ENCODE peak calls at places on chromosomes 5 and 9, in nine cellular contexts. C is right atrium auricular region; S is activated T-cell treated with anti-CD3 and anti-CD28 coated beads for 24 hours; N is activated T-helper 2 cell treated with anti-CD3 and anti-CD28 coated beads, Interferon-gamma antibody, Interleukin-2, Interleukin-4, amounts not matched to agents 10 μg/mL and 5 μg/mL and 100 μg/mL, durations not matched to agents 14 hours and 24 hours and 36 hours; D is T-cell; I is retina; B is activated B cell treated with CpG ODN at 0.5 μM for 24 hours; A is fibroblast of pulmonary artery; P is heart left ventricle. H is an unnamed sample.

GRCh38 chr5:170691623-170692022 is 91.9 kb upstream of the GABRP start:
- DNase-seq in A (no peak), P (no peak), D (no peak), I (no peak), C (no peak), N (no peak), B (no peak), S (no peak), H (no peak)

GRCh38 chr5:9927106-9927505 is 297.0 kb upstream of the TAS2R1 start:
- DNase-seq in S (no peak), A (peak), P (no peak), B (no peak), N (no peak), C (no peak), D (no peak), I (peak), H (no peak)

GRCh38 chr5:149632311-149633251 is 51.3 kb downstream of the ARHGEF37 start:
- DNase-seq in A (peak), B (no peak), S (no peak), N (no peak), P (no peak), C (no peak), I (no peak), D (no peak), H (no peak)

GRCh38 chr5:36073595-36074216 is 7.0 kb upstream of the UGT3A2 start:
- DNase-seq in S (no peak), N (no peak), B (no peak), A (peak), D (no peak), P (no peak), C (no peak), I (no peak), H (no peak)

GRCh38 chr5:175418252-175418651 is 25.7 kb downstream of the DRD1 start:
- DNase-seq in P (no peak), B (no peak), A (no peak), N (no peak), D (no peak), C (no peak), I (no peak), S (no peak), H (no peak)

GRCh38 chr5:113029614-113030013 is 53.0 kb downstream of the DCP2 start:
- DNase-seq in A (no peak), S (no peak), P (no peak), N (no peak), C (no peak), I (no peak), B (no peak), D (no peak), H (no peak)

GRCh38 chr9:121929893-121930875 is 162.9 kb downstream of the TTLL11 start:
- DNase-seq in D (no peak), B (no peak), S (no peak), N (no peak), C (no peak), A (no peak), P (no peak), I (peak), H (no peak)

GRCh38 chr9:107308461-107308860 is 25.4 kb downstream of the RAD23B start:
- DNase-seq in I (no peak), C (no peak), D (no peak), N (no peak), S (no peak), A (no peak), P (no peak), B (no peak), H (no peak)

GRCh38 chr5:54904425-54904824 is 81.0 kb downstream of the ESM1 start:
- DNase-seq in B (no peak), I (no peak), A (peak), C (no peak), N (no peak), P (no peak), D (no peak), S (no peak), H (no peak)

GRCh38 chr5:152884006-152884405 is 478.9 kb upstream of the NMUR2 start:
- DNase-seq in A (no peak), P (no peak), I (peak), B (no peak), D (no peak), S (no peak), C (no peak), N (no peak), H (no peak)

GRCh38 chr9:4768681-4769080 is 24.1 kb upstream of the RCL1 start:
- DNase-seq in D (no peak), I (no peak), P (no peak), C (no peak), N (no peak), B (no peak), S (no peak), A (no peak), H (no peak)

GRCh38 chr9:96450613-96451544 is 910 bp downstream of the HABP4 start:
- DNase-seq in N (peak), B (peak), S (no peak), A (peak), I (peak), D (peak), P (no peak), C (no peak), H (peak)

GRCh38 chr5:173557123-173557903 is 59.1 kb downstream of the BOD1 start:
- DNase-seq in D (no peak), I (no peak), A (no peak), B (no peak), N (no peak), S (no peak), P (no peak), C (no peak), H (no peak)

GRCh38 chr5:132490484-132491367 is at the start of gene IRF1:
- DNase-seq in B (peak), S (peak), P (peak), D (peak), A (peak), C (peak), I (peak), N (peak), H (peak)

GRCh38 chr5:150255659-150256415 is 33.7 kb downstream of the CAMK2A start:
- DNase-seq in N (no peak), I (peak), A (peak), D (no peak), C (no peak), B (no peak), P (no peak), S (no peak), H (no peak)

GRCh38 chr5:66223637-66224036 is 79.5 kb downstream of the SREK1 start:
- DNase-seq in B (no peak), A (peak), D (no peak), C (no peak), I (no peak), N (no peak), P (no peak), S (no peak), H (no peak)

GRCh38 chr5:57662991-57663390 is 180.4 kb upstream of the ACTBL2 start:
- DNase-seq in A (peak), N (no peak), D (no peak), B (no peak), P (no peak), C (no peak), S (no peak), I (no peak), H (no peak)

GRCh38 chr5:59660737-59661136 is 232.8 kb downstream of the PDE4D start:
- DNase-seq in P (no peak), B (no peak), A (peak), I (no peak), S (no peak), N (no peak), D (no peak), C (no peak), H (no peak)

GRCh38 chr5:78109891-78110324 is 184.6 kb downstream of the AP3B1 start:
- DNase-seq in S (no peak), B (no peak), N (no peak), D (no peak), I (no peak), A (no peak), C (no peak), P (no peak), H (peak)

GRCh38 chr5:131259326-131259725 is 4.5 kb upstream of the CDC42SE2 start:
- DNase-seq in D (no peak), P (no peak), C (no peak), S (no peak), N (no peak), I (no peak), B (no peak), A (no peak), H (no peak)

GRCh38 chr5:154811653-154812465 is 38.5 kb downstream of the FAXDC2 start:
- DNase-seq in D (peak), S (peak), B (peak), C (peak), A (peak), P (peak), I (peak), N (peak), H (peak)

GRCh38 chr5:16606628-16607027 is 10.2 kb downstream of the RETREG1 start:
- DNase-seq in A (no peak), S (no peak), P (no peak), N (no peak), I (no peak), B (no peak), D (no peak), C (no peak), H (no peak)

GRCh38 chr9:33464045-33464636 is 9.6 kb downstream of the NOL6 start:
- DNase-seq in D (no peak), B (no peak), S (no peak), P (no peak), A (no peak), N (no peak), C (no peak), I (no peak), H (no peak)

GRCh38 chr9:83940590-83941303 is 19.5 kb upstream of the KIF27 start:
- DNase-seq in S (no peak), D (no peak), C (no peak), P (no peak), N (no peak), B (no peak), I (no peak), A (no peak), H (no peak)

GRCh38 chr5:71810023-71810422 is 90.9 kb downstream of the CARTPT start:
- DNase-seq in S (no peak), B (no peak), C (no peak), D (no peak), P (no peak), N (no peak), I (no peak), A (no peak), H (no peak)

GRCh38 chr9:35303567-35303966 is 141.8 kb downstream of the UNC13B start:
- DNase-seq in B (no peak), S (no peak), I (no peak), P (no peak), A (no peak), N (no peak), D (no peak), C (no peak), H (no peak)

GRCh38 chr9:99905833-99906402 is 536 bp upstream of the STX17 start:
- DNase-seq in S (no peak), P (no peak), B (no peak), I (no peak), D (no peak), C (no peak), N (no peak), A (peak), H (no peak)

GRCh38 chr5:14184725-14185124 is 41.6 kb downstream of the TRIO start:
- DNase-seq in C (no peak), N (no peak), D (no peak), B (no peak), I (no peak), P (no peak), S (no peak), A (peak), H (no peak)

GRCh38 chr9:136937186-136938001 is 7.1 kb downstream of the FBXW5 start:
- DNase-seq in I (no peak), D (no peak), P (no peak), B (no peak), N (no peak), A (no peak), S (no peak), C (no peak), H (no peak)